ENCODE peak calls at places on chromosomes 3 and 15, in nine cellular contexts. I is fibroblast of lung; J is CD8-positive, alpha-beta T cell; K is IMR-90; C is Peyer's patch; R is OCI-LY7; F is uterus; P is trophoblast cell; Y is heart left ventricle. H is an unnamed sample.

GRCh38 chr3:72176537-72177041 is 391.6 kb upstream of the PROK2 start:
- DNase-seq in I (no peak), J (no peak), K (no peak), C (peak; percentile 52), R (peak; percentile 90), F (no peak), P (no peak), Y (no peak), H (no peak)

GRCh38 chr15:52137432-52138357 is 25.1 kb upstream of the BCL2L10 start:
- DNase-seq in I (no peak), J (no peak), K (no peak), C (no peak), R (no peak), F (no peak), P (no peak), Y (no peak), H (no peak)

GRCh38 chr3:53318522-53318921 is 28.8 kb downstream of the DCP1A start:
- DNase-seq in I (peak; percentile 63), J (no peak), K (peak; percentile 69), C (no peak), R (no peak), F (no peak), P (no peak), Y (no peak), H (peak; percentile 40)

GRCh38 chr15:77529394-77530159 is 103.1 kb downstream of the LINGO1 start:
- DNase-seq in I (no peak), J (no peak), K (no peak), C (no peak), R (no peak), F (no peak), P (no peak), Y (no peak), H (no peak)

GRCh38 chr15:35630985-35631384 is 85.0 kb upstream of the DPH6 start:
- DNase-seq in I (no peak), J (no peak), K (no peak), C (no peak), R (no peak), F (no peak), P (no peak), Y (no peak), H (no peak)

GRCh38 chr15:79332824-79333510 is 22.1 kb downstream of the TMED3 start:
- DNase-seq in I (no peak), J (no peak), K (no peak), C (no peak), R (no peak), F (no peak), P (peak; percentile 45), Y (no peak), H (no peak)

GRCh38 chr15:29259233-29259632 is 10.4 kb downstream of the NSMCE3 start:
- DNase-seq in I (no peak), J (no peak), K (no peak), C (no peak), R (no peak), F (no peak), P (no peak), Y (no peak), H (no peak)

GRCh38 chr3:2303567-2303966 is 204.9 kb downstream of the CNTN4 start:
- DNase-seq in I (no peak), J (no peak), K (no peak), C (no peak), R (no peak), F (no peak), P (no peak), Y (no peak), H (peak; percentile 85)

GRCh38 chr15:95567686-95568085 is 762.8 kb upstream of the NR2F2 start:
- DNase-seq in I (peak; percentile 69), J (no peak), K (peak; percentile 9), C (no peak), R (no peak), F (no peak), P (no peak), Y (no peak), H (peak; percentile 19)

GRCh38 chr15:94677202-94677790 is 445.9 kb downstream of the MCTP2 start:
- DNase-seq in I (peak; percentile 3), J (no peak), K (no peak), C (no peak), R (no peak), F (no peak), P (no peak), Y (no peak), H (no peak)

GRCh38 chr3:11331101-11331500 is 58.9 kb downstream of the ATG7 start:
- DNase-seq in I (peak; percentile 51), J (no peak), K (peak; percentile 59), C (no peak), R (no peak), F (no peak), P (no peak), Y (no peak), H (peak; percentile 40)

GRCh38 chr3:146658841-146659240 is 53.7 kb upstream of the PLSCR5 start:
- DNase-seq in I (no peak), J (no peak), K (no peak), C (no peak), R (no peak), F (no peak), P (no peak), Y (no peak), H (no peak)

GRCh38 chr15:77387355-77388105 is 32.4 kb downstream of the PEAK1 start:
- DNase-seq in I (peak; percentile 26), J (no peak), K (peak; percentile 16), C (no peak), R (no peak), F (no peak), P (no peak), Y (no peak), H (no peak)

GRCh38 chr3:62604746-62605351 is 231.5 kb upstream of the FEZF2 start:
- DNase-seq in I (no peak), J (no peak), K (no peak), C (no peak), R (no peak), F (no peak), P (no peak), Y (no peak), H (no peak)

GRCh38 chr15:50450678-50451077 is 26.5 kb downstream of the USP8 start:
- DNase-seq in I (no peak), J (no peak), K (no peak), C (no peak), R (no peak), F (no peak), P (peak; percentile 27), Y (no peak), H (no peak)

GRCh38 chr3:45106874-45107273 is 39.3 kb downstream of the CDCP1 start:
- DNase-seq in I (no peak), J (no peak), K (no peak), C (no peak), R (no peak), F (no peak), P (no peak), Y (no peak), H (no peak)

GRCh38 chr15:63372018-63372705 is 9.5 kb downstream of the CA12 start:
- DNase-seq in I (peak; percentile 98), J (no peak), K (peak; percentile 98), C (no peak), R (no peak), F (peak; percentile 81), P (peak; percentile 16), Y (no peak), H (no peak)

GRCh38 chr15:92316586-92317295 is 76.9 kb upstream of the ST8SIA2 start:
- DNase-seq in I (no peak), J (no peak), K (no peak), C (no peak), R (no peak), F (no peak), P (no peak), Y (no peak), H (no peak)

GRCh38 chr3:39529551-39529950 is 62.1 kb downstream of the MOBP start:
- DNase-seq in I (no peak), J (no peak), K (no peak), C (no peak), R (no peak), F (no peak), P (peak; percentile 9), Y (no peak), H (no peak)

GRCh38 chr15:80597081-80597480 is 98.0 kb upstream of the ABHD17C start:
- DNase-seq in I (no peak), J (no peak), K (no peak), C (no peak), R (no peak), F (no peak), P (no peak), Y (no peak), H (no peak)

GRCh38 chr3:150146891-150147761 is 176.4 kb upstream of the PFN2 start:
- DNase-seq in I (peak; percentile 98), J (no peak), K (peak; percentile 98), C (no peak), R (no peak), F (no peak), P (no peak), Y (no peak), H (no peak)

GRCh38 chr3:46353639-46354410 is at the start of gene CCR2:
- DNase-seq in I (peak; percentile 9), J (no peak), K (no peak), C (no peak), R (no peak), F (no peak), P (peak; percentile 49), Y (no peak), H (no peak)
- H3K27ac ChIP-seq in I (no peak within 1 kb of the TSS), J (no peak within 1 kb of the TSS), K (no peak within 1 kb of the TSS), C (peak within 1 kb of the TSS; percentile 63), R (no peak within 1 kb of the TSS), F (no peak within 1 kb of the TSS), P (no peak within 1 kb of the TSS), Y (peak within 1 kb of the TSS; percentile 73), H (no peak within 1 kb of the TSS)

DNA sequence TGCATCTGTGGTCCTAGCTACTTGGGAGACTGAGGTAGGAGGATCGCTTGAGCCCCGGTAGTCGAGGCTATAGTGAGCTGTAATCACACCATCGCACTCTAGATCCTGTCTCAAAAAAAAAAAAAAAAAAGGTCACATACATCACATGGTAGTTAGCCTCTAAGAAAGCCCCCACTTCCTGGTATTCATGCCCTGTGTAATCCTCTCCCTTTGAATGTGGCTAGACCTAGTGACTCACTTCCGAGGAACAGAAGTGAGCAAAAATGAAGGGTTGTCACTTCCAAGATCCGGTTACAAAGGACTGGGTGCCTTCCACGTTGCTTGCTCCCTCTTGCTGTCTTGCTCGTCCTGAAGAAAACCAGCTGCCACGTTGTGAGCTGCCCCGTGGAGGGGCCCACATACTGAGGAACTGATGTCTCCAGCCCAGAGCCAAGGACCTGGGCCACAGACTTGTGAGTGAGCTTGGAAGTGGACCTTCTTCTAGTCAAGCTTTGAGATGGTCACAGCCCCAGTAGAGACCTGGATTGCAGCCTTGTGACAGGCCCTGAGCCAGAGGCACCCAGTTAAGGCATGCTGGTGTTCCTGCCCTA is 12.6 kb upstream of the LCTL start:
- DNase-seq in I (peak; percentile 70), J (no peak), K (peak; percentile 77), C (no peak), R (no peak), F (no peak), P (no peak), Y (no peak), H (peak; percentile 76)
- H3K27ac ChIP-seq in I (no peak overlapping the region), J (no peak overlapping the region), K (peak overlapping the region; percentile 8), C (no peak overlapping the region), R (no peak overlapping the region), F (no peak overlapping the region), P (no peak overlapping the region), Y (no peak overlapping the region), H (no peak overlapping the region)

GRCh38 chr3:128616516-128617269 is 33.9 kb downstream of the RPN1 start:
- DNase-seq in I (no peak), J (no peak), K (no peak), C (no peak), R (no peak), F (no peak), P (no peak), Y (no peak), H (no peak)
- H3K27ac ChIP-seq in I (peak overlapping the region; percentile 55), J (peak overlapping the region; percentile 78), K (no peak overlapping the region), C (peak overlapping the region; percentile 88), R (no peak overlapping the region), F (peak overlapping the region; percentile 95), P (no peak overlapping the region), Y (peak overlapping the region; percentile 93), H (no peak overlapping the region)

GRCh38 chr3:127121850-127122249 is 71.1 kb upstream of the PRR23E start:
- DNase-seq in I (no peak), J (no peak), K (no peak), C (no peak), R (no peak), F (no peak), P (no peak), Y (no peak), H (no peak)
- H3K27ac ChIP-seq in I (no peak overlapping the region), J (no peak overlapping the region), K (no peak overlapping the region), C (no peak overlapping the region), R (no peak overlapping the region), F (no peak overlapping the region), P (no peak overlapping the region), Y (no peak overlapping the region), H (no peak overlapping the region)

H was measured in cardiac muscle cell.